ENCODE peak calls at places on chromosomes 4 and X, in nine cellular contexts. W is osteoblast, G is GM23248, H is GM12878, D is IMR-90, X is neural progenitor cell, Q is fibroblast of lung, T is hepatocyte, N is GM23338. M is an unnamed sample.

GRCh38 chr4:140813804-140814203 is 57.6 kb upstream of the TBC1D9 start:
- DNase-seq in G (no peak), T (no peak), Q (no peak), X (no peak), W (no peak), H (no peak), N (no peak), D (no peak), M (no peak)

GRCh38 chr4:55468724-55469123 is 73.0 kb downstream of the TMEM165 start:
- DNase-seq in D (peak), Q (peak), H (no peak), G (peak), W (no peak), N (no peak), T (no peak), X (no peak), M (peak)

GRCh38 chr4:62377245-62377644 is 1177.1 kb downstream of the ADGRL3 start:
- DNase-seq in H (no peak), X (no peak), Q (no peak), T (no peak), W (no peak), D (no peak), G (no peak), N (no peak), M (no peak)

GRCh38 chr4:170716868-170717267 is 627.1 kb upstream of the AADAT start:
- DNase-seq in H (no peak), W (no peak), X (no peak), T (no peak), N (no peak), Q (no peak), G (no peak), D (no peak), M (no peak)

GRCh38 chrX:154840856-154841255 is 6.4 kb upstream of the SMIM9 start:
- DNase-seq in T (peak), Q (peak), N (peak), H (no peak), X (no peak), G (peak), W (peak), D (peak), M (peak)

GRCh38 chr4:8494983-8495548 is 54.5 kb downstream of the TRMT44 start:
- DNase-seq in N (no peak), X (no peak), T (no peak), H (no peak), Q (no peak), W (peak), D (no peak), G (no peak), M (no peak)

GRCh38 chrX:103831342-103831802 is 685 bp downstream of the RAB9B start:
- DNase-seq in T (peak), N (peak), H (no peak), X (peak), G (peak), D (no peak), Q (no peak), W (peak), M (no peak)

GRCh38 chr4:121946644-121947043 is 5.2 kb downstream of the TRPC3 start:
- DNase-seq in T (no peak), H (no peak), W (no peak), G (no peak), N (no peak), D (no peak), X (no peak), Q (no peak), M (no peak)

GRCh38 chr4:99615210-99615834 is 40.7 kb downstream of the MTTP start:
- DNase-seq in H (no peak), W (no peak), D (no peak), N (no peak), G (no peak), T (no peak), X (no peak), Q (no peak), M (no peak)

GRCh38 chrX:153744210-153745066 is 19.6 kb upstream of the PLXNB3 start:
- DNase-seq in N (peak), X (peak), Q (no peak), G (peak), W (peak), D (no peak), H (no peak), T (no peak), M (no peak)

GRCh38 chr4:8871417-8872401 is at the start of gene HMX1:
- DNase-seq in H (no peak), D (no peak), T (peak), W (peak), G (peak), N (peak), X (peak), Q (no peak), M (no peak)

GRCh38 chr4:21655100-21655499 is 293.5 kb downstream of the KCNIP4 start:
- DNase-seq in X (no peak), N (no peak), G (no peak), Q (no peak), W (no peak), T (no peak), D (no peak), H (no peak), M (no peak)

GRCh38 chrX:96182366-96182765 is 502.3 kb upstream of the DIAPH2 start:
- DNase-seq in T (peak), W (no peak), D (peak), G (peak), N (peak), H (no peak), Q (no peak), X (peak), M (no peak)

GRCh38 chr4:113053883-113054282 is 4.4 kb downstream of the ANK2 start:
- DNase-seq in W (no peak), D (no peak), T (no peak), H (no peak), X (no peak), N (no peak), Q (no peak), G (no peak), M (no peak)

GRCh38 chrX:76253432-76253831 is 80.6 kb downstream of the PBDC1 start:
- DNase-seq in Q (peak), X (peak), N (peak), G (peak), T (peak), W (peak), H (peak), D (peak), M (no peak)

GRCh38 chr4:57199267-57199666 is 89.1 kb upstream of the IGFBP7 start:
- DNase-seq in T (no peak), N (no peak), X (no peak), G (no peak), H (no peak), Q (no peak), W (no peak), D (no peak), M (no peak)

GRCh38 chr4:83473966-83474365 is 10.9 kb downstream of the ABRAXAS1 start:
- DNase-seq in Q (no peak), T (no peak), N (no peak), D (no peak), H (no peak), X (no peak), G (no peak), W (no peak), M (no peak)

GRCh38 chr4:26323807-26324206 is 3.0 kb downstream of the RBPJ start:
- DNase-seq in X (no peak), T (no peak), G (peak), D (peak), Q (peak), H (no peak), N (no peak), W (peak), M (peak)

GRCh38 chr4:112231779-112232713 is at the start of gene AP1AR:
- DNase-seq in T (peak), Q (peak), D (peak), X (peak), H (peak), W (peak), N (peak), G (peak), M (peak)

GRCh38 chrX:31314921-31315320 is 243.1 kb upstream of the FTHL17 start:
- DNase-seq in Q (peak), N (no peak), X (no peak), G (no peak), T (no peak), H (no peak), W (no peak), D (peak), M (peak)

GRCh38 chr4:1234811-1235292 is 14.1 kb downstream of the CTBP1 start:
- DNase-seq in Q (no peak), N (peak), H (no peak), G (no peak), D (no peak), W (peak), X (no peak), T (no peak), M (no peak)

GRCh38 chrX:41381685-41382084 is 47.7 kb downstream of the DDX3X start:
- DNase-seq in D (peak), X (peak), W (peak), G (peak), N (peak), Q (peak), T (peak), H (no peak), M (peak)

GRCh38 chr4:3225946-3226345 is 23.0 kb upstream of the MSANTD1 start:
- DNase-seq in D (no peak), N (no peak), G (no peak), Q (no peak), W (peak), X (no peak), H (no peak), T (no peak), M (no peak)

GRCh38 chr4:90186229-90186628 is 59.0 kb downstream of the CCSER1 start:
- DNase-seq in H (no peak), G (no peak), W (no peak), Q (no peak), X (no peak), N (no peak), T (no peak), D (no peak), M (no peak)

GRCh38 chrX:119755981-119756533 is 2.3 kb upstream of the SOWAHD start:
- DNase-seq in X (no peak), W (peak), D (peak), Q (no peak), H (peak), G (no peak), T (no peak), N (no peak), M (no peak)
- H2AFZ ChIP-seq in X (no peak), W (no peak), D (peak), Q (no peak), H (peak), G (no peak), T (no peak), N (no peak), M (no peak)

DNA sequence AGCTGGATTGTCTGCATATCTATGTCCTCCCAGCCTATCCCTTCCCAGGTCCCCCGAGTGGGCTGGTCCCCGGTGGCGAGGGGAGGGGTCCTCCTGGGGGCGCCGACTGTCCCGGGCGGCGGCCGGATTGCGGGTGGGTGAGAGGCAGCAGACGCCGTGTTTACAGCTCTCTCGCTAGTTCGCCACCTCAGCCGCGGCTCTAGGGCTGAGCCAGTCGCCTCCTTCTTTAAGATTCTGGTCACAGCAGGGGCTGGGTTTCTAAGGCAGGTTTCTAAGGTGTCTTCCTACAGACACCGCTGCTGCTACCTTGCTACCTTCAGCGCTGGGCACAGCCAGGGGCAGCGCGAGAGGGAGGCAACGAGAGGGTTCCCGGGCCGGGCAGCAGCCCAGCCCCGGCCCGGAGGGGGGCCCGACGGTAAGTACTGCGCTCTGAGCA is 57.2 kb downstream of the FRMPD3 start:
- DNase-seq in Q (no peak), H (no peak), G (no peak), N (peak), T (no peak), X (no peak), W (no peak), D (no peak), M (no peak)
- H3K4me2 ChIP-seq in Q (no peak), H (no peak), G (no peak), N (peak), T (peak), X (peak), W (no peak), D (no peak), M (peak)

DNA sequence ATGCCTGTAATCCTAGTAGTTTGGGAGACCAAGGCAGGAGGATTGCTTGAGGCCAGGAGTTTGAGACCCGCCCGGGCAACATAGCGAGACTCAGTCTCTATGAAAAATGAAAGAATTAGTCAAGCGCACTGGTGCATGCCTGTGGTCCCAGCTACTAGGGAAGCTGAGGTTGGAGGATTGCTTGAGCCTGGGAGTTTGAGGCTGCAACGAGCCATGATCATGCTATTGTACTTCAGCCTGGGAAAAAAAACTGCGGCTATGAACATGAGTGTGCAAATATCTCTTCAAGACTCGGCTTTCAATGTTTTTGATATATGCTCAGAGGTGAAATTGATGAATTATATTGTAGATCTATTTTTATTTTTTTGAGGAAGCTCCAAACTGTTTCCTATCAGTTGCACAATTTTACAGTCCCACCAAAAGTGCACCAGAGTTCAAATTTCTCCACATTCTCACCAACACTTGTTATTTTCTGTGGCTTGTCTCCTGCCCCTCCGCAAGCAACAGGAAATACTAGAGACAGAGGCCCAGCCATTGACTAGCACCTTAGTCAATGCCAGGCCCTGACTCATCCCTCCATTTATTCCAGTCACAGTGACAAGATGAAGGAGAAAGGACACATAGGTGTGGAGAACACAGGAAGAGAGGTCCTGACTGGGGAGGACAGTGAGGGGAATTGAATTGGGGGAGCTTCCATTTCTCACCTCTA is 33.1 kb upstream of the ZNF41 start:
- DNase-seq in D (peak), N (no peak), Q (peak), H (no peak), W (peak), T (no peak), X (no peak), G (peak), M (peak)
- H3K27ac ChIP-seq in D (no peak), N (no peak), Q (no peak), H (no peak), W (no peak), T (no peak), X (no peak), G (peak), M (peak)

GRCh38 chrX:32392655-32393054 is 818.7 kb downstream of the DMD start:
- DNase-seq in H (no peak), D (no peak), T (no peak), G (no peak), N (no peak), X (no peak), W (no peak), Q (no peak), M (no peak)

GRCh38 chrX:32395878-32396277 is 815.5 kb downstream of the DMD start:
- DNase-seq in W (no peak), X (no peak), H (no peak), N (no peak), G (no peak), Q (no peak), D (no peak), T (no peak), M (no peak)

GRCh38 chrX:32397562-32398216 is 813.7 kb downstream of the DMD start:
- DNase-seq in W (no peak), N (no peak), X (no peak), Q (no peak), G (no peak), T (no peak), D (no peak), H (no peak), M (no peak)
- H2AFZ ChIP-seq in W (no peak), N (no peak), X (no peak), Q (no peak), G (no peak), T (no peak), D (no peak), H (no peak), M (no peak)

DNA sequence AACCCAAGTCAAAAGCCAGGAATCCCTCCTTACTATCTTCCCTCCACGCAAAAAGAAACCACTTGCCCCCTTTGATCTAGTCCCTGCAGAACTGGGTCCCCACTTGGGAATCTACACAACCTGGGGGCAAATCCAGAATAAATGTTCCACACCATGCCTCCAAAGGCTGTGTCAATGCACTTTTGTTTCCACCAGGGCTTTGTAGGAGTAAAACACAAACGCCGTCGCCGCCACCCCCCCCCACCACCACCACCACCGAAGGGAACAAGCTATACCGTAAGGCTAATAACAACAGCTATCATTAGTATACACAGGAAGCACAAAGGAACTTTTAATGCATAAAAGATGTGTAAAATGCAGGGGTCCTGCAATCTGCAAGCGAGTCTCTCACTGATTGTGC is 13.3 kb downstream of the BCOR start:
- DNase-seq in Q (no peak), X (no peak), H (no peak), D (no peak), G (no peak), T (no peak), N (no peak), W (no peak), M (no peak)
- H3K4me2 ChIP-seq in Q (peak), X (peak), H (peak), D (peak), G (peak), T (peak), N (peak), W (no peak), M (peak)

GRCh38 chr4:52614241-52614640 is 44.9 kb downstream of the USP46 start:
- DNase-seq in H (no peak), W (no peak), T (no peak), D (no peak), Q (no peak), G (no peak), N (no peak), X (no peak), M (no peak)
- H3K27ac ChIP-seq in H (no peak), W (no peak), T (no peak), D (no peak), Q (no peak), G (no peak), N (no peak), X (no peak), M (no peak)

DNA sequence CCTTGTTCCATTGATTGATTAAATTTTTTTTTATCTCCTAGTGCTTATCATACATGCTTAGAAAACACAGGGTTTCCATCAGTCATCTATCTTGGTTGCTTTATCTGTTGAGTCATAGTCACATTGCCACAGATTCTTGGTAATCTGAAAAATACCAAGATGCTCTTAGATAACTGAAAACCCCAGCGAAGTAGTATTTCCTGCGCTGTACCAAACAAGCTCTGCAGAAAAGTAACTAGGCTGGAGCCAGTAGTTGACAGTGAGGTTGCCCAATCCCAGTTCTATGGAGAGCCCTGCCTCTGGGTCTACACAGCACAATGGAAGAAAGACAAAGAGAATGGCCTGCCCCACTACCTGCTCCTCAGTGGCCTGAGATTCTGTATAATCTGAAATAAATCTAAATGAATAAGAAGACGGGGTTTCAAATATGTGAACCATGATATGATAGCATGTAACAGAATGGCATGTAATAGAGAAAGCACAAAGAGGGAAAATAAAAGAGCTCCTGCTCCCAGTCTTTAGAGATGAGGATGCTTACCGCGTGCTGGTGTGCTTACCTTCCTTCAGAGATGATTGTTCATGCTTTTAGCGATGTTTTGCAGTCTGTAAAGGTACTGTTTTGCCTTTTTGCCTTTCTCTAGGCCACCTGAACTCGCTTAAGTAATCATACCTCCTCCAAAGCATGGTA is 55.3 kb upstream of the RAPGEF2 start:
- DNase-seq in T (peak), N (no peak), D (peak), X (no peak), H (no peak), W (no peak), G (peak), Q (peak), M (peak)
- H2AFZ ChIP-seq in T (peak), N (peak), D (peak), X (peak), H (no peak), W (peak), G (peak), Q (peak), M (peak)

GRCh38 chr4:158861766-158862165 is 92.9 kb downstream of the FNIP2 start:
- DNase-seq in Q (no peak), G (no peak), X (peak), W (no peak), N (peak), H (no peak), T (no peak), D (no peak), M (no peak)
- H3K4me2 ChIP-seq in Q (no peak), G (no peak), X (no peak), W (no peak), N (no peak), H (peak), T (no peak), D (no peak), M (no peak)

GRCh38 chr4:168549145-168549544 is 52.3 kb downstream of the PALLD start:
- DNase-seq in H (no peak), Q (no peak), W (no peak), G (no peak), D (no peak), T (no peak), N (no peak), X (no peak), M (no peak)
- H3K27ac ChIP-seq in H (no peak), Q (peak), W (peak), G (peak), D (no peak), T (no peak), N (no peak), X (no peak), M (peak)

DNA sequence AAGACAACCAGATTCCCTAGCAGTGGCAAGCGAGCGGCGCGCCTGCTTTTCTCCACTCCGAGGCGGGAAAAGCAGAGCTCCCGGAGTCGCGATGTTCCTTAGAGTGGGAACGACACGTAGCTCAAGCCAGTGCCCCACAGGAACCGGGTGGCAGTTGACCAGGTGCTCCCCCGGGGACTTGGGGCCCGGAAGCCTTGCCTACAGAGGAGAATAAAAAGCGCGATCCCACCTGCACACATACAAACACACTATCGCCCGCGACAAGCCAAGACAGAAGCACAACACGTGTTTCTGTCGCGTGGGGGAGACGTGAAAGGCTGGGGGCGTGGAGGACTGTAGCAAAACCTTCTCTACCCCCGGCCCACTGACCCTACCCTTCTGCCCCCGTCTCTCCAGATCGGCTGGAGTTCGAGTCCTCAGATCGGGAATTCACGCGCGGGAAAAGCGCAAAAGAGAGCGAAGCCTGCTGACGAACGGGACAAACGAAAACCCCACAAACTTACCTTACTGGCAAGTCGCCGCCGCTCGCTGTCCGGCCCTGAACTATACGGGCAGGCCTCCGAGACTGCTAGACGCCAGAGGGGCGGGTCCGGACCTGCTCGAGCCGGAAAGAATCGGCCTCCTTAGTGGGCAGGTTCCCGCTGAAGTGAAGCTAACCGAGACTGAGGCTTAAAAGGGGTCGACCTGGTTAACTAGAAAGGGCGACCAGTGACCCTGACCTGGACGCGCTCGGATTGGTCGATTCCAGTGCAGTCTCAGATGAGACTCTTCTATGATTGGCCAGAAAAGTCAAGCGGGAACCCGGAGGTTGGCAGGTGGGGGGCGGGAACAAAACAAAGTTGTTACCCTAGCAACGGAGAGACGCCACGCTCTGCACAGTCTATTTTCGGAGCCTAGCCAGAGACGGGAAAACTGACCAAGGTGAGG is at the start of the genes DNAAF6 and NUP62CL:
- DNase-seq in X (peak), T (peak), H (peak), G (peak), D (no peak), W (peak), Q (peak), N (peak), M (peak)
- H2AFZ ChIP-seq in X (peak), T (peak), H (peak), G (peak), D (peak), W (peak), Q (peak), N (peak), M (peak)

M was measured in astrocyte.